ENCODE peak calls at places on chromosome 13, in six cellular contexts. D is suprapubic skin, V is stomach, S is spleen, R is right lobe of liver, X is upper lobe of right lung. G is an unnamed sample. For H3K27me3 and H3K36me3, the result is how much of the 10 kb centered on the place peaks cover.

GRCh38 chr13:97238883-97239282 is 16.8 kb downstream of the MBNL2 start:
- DNase-seq in X (no peak), V (no peak), S (no peak), D (no peak), R (no peak), G (no peak)

GRCh38 chr13:80022146-80022545 is 318.8 kb downstream of the SPRY2 start:
- DNase-seq in R (no peak), X (no peak), D (no peak), V (no peak), S (no peak), G (no peak)

GRCh38 chr13:73782781-73783180 is 351.4 kb downstream of the KLF12 start:
- DNase-seq in D (no peak), V (no peak), R (no peak), X (no peak), S (no peak), G (no peak)

GRCh38 chr13:37039908-37040307 is 19.6 kb downstream of the SUPT20H start:
- DNase-seq in V (no peak), S (no peak), R (no peak), D (no peak), X (no peak), G (no peak)

GRCh38 chr13:105920375-105920774 is 615.1 kb downstream of the EFNB2 start:
- DNase-seq in X (no peak), R (no peak), D (no peak), S (no peak), V (no peak), G (no peak)

GRCh38 chr13:107866666-107867623 is 348.4 kb downstream of the LIG4 start:
- DNase-seq in X (peak), D (no peak), V (no peak), S (no peak), R (no peak), G (no peak)

GRCh38 chr13:20049558-20050473 is 91.3 kb downstream of the ZMYM2 start:
- DNase-seq in R (no peak), X (no peak), S (no peak), V (no peak), D (no peak), G (no peak)

GRCh38 chr13:48561461-48562224 is 28.8 kb upstream of the RCBTB2 start:
- DNase-seq in X (no peak), S (no peak), V (no peak), D (no peak), R (no peak), G (no peak)

GRCh38 chr13:99992912-99993311 is 11.3 kb downstream of the ZIC2 start:
- DNase-seq in D (no peak), X (no peak), R (no peak), V (no peak), S (no peak), G (no peak)

GRCh38 chr13:65264066-65264465 is 1966.1 kb downstream of the PCDH9 start:
- DNase-seq in V (no peak), D (no peak), S (no peak), R (no peak), X (no peak), G (no peak)

GRCh38 chr13:72127031-72127430 is 260.0 kb upstream of the DACH1 start:
- DNase-seq in X (no peak), V (no peak), R (no peak), S (no peak), D (no peak), G (no peak)

GRCh38 chr13:52711277-52711676 is 28.3 kb downstream of the CNMD start:
- DNase-seq in V (no peak), D (no peak), S (no peak), X (no peak), R (no peak), G (no peak)

GRCh38 chr13:20717581-20718542 is 14.4 kb downstream of the IL17D start:
- DNase-seq in R (no peak), V (no peak), S (no peak), D (no peak), X (no peak), G (no peak)

GRCh38 chr13:65342938-65343337 is 1887.2 kb downstream of the PCDH9 start:
- DNase-seq in S (no peak), X (no peak), V (no peak), R (no peak), D (no peak), G (no peak)

GRCh38 chr13:42985312-42986175 is 6.5 kb downstream of the EPSTI1 start:
- DNase-seq in R (peak), D (no peak), V (peak), X (no peak), S (no peak), G (no peak)

GRCh38 chr13:25468330-25469178 is 96.8 kb downstream of the ATP8A2 start:
- DNase-seq in V (no peak), X (no peak), D (no peak), R (no peak), S (no peak), G (no peak)

GRCh38 chr13:26991508-26992181 is 180.0 kb downstream of the USP12 start:
- DNase-seq in X (no peak), D (peak), V (peak), R (peak), S (no peak), G (no peak)

GRCh38 chr13:73549717-73550116 is 490.9 kb downstream of the KLF5 start:
- DNase-seq in R (no peak), X (no peak), V (no peak), D (no peak), S (no peak), G (no peak)

GRCh38 chr13:52459668-52460067 is 4.4 kb downstream of the CKAP2 start:
- DNase-seq in V (no peak), S (no peak), D (no peak), X (no peak), R (no peak), G (no peak)

GRCh38 chr13:71577127-71577526 is 289.9 kb downstream of the DACH1 start:
- DNase-seq in X (no peak), R (no peak), S (no peak), D (no peak), V (no peak), G (no peak)

GRCh38 chr13:44148159-44148929 is 225.3 kb upstream of the SERP2 start:
- DNase-seq in D (no peak), R (no peak), X (no peak), V (no peak), S (no peak), G (no peak)

GRCh38 chr13:59399513-59399912 is 764.2 kb downstream of the DIAPH3 start:
- DNase-seq in S (no peak), D (no peak), V (no peak), R (no peak), X (no peak), G (no peak)

GRCh38 chr13:60213236-60213746 is 49.6 kb upstream of the DIAPH3 start:
- DNase-seq in X (no peak), V (no peak), R (no peak), D (no peak), S (no peak), G (no peak)

GRCh38 chr13:28753208-28753892 is 34.6 kb upstream of the SLC46A3 start:
- DNase-seq in D (no peak), S (no peak), V (peak), R (peak), X (peak), G (peak)
- TF ChIP-seq CTCF in D (no peak), S (no peak), V (no peak), R (no peak), X (peak), G (no peak)

DNA sequence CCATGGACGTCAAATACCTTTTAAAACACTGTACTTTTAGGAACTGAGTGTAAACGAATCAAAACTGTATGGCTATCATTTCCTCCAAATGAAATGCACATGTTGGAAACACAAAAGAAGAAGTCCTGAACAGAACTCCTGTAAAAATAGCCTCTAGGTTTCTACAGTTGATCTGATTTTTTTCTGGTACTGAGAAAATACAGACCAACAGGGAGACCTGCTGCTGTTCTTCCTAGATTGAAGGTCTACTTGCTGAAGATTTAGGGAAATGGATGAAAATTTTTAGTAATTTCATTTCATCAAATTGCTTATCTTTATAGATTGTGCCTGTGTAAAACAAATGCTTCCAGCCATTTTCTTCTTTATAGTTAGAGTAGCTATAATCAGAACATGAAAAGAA is 520.4 kb downstream of the SLITRK6 start:
- DNase-seq in V (no peak), S (no peak), X (no peak), D (no peak), R (no peak), G (no peak)
- H3K27me3 ChIP-seq in V (under half), S (under half), X (under half), D (under half), R (under half), G (under half)

DNA sequence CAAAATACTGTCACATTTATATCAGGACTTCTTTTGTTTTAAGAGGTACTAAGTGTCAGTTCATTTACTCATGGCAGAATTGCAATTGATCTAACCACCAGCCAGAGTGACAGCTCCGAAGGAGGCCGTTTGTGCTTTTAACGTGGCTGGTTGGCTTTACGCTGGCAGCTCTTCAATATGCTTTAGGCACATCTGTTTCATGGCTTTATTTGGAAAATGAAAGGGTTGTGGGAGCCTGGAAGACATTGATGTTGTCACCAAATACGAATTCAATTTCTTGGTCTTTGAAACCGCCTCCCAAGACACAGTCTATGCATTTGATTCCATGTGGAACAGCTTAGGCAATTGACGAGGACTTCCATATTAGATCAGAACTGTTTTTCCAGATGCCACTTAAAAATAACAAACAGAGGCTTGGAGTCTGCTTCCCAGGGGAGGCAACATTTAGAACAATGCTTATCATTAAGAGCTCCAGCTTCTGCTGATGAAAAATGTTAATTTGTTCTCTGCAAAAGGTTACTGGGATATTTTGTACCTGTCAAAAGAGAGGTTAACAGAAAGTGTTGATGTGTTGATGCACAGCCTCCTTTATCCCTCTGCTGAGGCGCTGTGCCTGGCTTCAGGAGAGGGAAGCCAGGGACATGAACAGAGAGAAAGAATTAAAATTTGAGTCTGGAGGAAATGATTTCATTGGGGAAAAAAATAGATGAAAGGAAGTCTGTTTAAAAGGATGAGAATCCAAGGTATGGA is 64.0 kb upstream of the TNFRSF19 start:
- DNase-seq in R (no peak), S (no peak), X (no peak), D (no peak), V (no peak), G (no peak)
- H3K36me3 ChIP-seq in R (under half), S (under half), X (under half), D (under half), V (under half), G (under half)

DNA sequence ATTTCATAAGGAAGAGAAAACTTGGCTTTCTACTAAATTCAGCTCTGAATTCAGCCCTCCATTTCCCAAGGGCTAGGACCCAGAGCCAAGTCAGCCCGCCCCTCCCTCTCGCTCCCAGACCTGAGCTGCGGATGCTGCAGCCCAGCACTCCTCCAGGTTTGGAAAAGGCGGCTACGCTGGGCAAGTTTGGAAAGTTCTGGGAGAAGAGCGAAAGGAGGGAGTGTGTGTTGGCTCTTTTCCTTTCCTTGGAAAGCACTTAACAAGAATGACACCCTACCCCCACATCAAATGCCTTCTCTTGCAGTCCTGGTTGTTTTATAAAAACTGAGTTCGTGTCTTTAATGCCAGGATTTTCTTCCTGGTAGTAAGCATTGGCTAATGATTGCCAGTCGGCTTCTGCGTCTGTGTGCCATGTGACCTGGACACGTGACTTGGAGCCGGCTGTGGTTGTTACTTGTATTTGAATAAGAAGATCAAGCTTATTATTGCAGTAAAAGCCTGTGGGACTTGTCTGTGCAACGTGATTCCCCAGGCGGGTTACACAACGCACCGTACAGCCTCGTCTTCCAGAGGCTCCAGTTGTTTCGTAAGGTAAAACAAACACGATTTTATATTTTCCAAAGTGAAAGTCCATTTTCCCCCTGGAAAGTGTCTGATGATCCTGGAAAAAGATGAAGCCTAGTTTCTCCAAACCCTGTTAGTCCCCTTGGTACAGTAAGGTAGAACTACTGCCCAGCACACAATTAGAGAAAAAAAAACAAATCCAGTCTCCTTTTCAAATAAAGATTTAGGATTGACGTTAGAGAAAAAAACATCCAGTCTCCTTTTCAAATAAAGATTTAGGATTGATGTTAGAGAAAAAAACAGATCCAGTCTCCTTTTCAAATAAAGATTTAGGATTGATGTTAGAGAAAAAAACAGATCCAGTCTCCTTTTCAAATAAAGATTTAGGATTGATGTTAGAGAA is 26.8 kb upstream of the UBE2L5 start:
- DNase-seq in X (peak), V (peak), D (peak), R (peak), S (peak), G (peak)
- TF ChIP-seq CTCF in X (no peak), V (no peak), D (no peak), R (no peak), S (no peak), G (no peak)

GRCh38 chr13:112065521-112065866 is 1.5 kb upstream of the SOX1 start:
- DNase-seq in D (no peak), X (no peak), S (no peak), V (no peak), R (no peak), G (no peak)

GRCh38 chr13:112063807-112064206 is 3.1 kb upstream of the SOX1 start:
- DNase-seq in D (no peak), V (no peak), R (no peak), X (no peak), S (no peak), G (no peak)

GRCh38 chr13:112062619-112063308 is 4.2 kb upstream of the SOX1 start:
- DNase-seq in D (no peak), X (no peak), S (peak), R (no peak), V (no peak), G (no peak)

GRCh38 chr13:112063309-112063626 is 3.7 kb upstream of the SOX1 start:
- DNase-seq in R (no peak), V (no peak), D (no peak), S (no peak), X (no peak), G (no peak)

DNA sequence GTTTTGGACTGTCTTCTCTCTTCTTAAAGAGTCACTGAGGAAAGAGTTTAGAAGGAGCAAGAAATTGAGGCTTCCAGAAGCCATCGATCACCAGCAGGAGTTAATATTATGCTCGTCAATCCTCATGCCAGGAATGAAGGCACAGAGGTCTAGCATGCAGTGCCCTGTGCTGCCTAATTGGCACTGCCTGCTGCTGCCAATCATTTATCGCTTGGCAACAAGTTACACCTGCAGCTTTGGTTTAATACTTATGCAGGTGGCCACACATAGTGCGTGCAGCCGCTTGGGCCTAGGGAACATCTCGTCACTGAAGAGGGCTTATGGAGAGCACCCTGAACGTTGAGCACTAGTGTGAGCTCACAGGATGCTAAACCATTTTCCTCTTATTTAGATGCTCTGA is 2.7 kb upstream of the SOX1 start:
- DNase-seq in V (no peak), R (no peak), D (no peak), S (no peak), X (no peak), G (no peak)
- H3K27me3 ChIP-seq in V (under half), R (half or more), D (half or more), S (half or more), X (half or more), G (half or more)